ENCODE peak calls at places on chromosomes 4 and X, in four cellular contexts. T is HepG2, Q is K562, M is H1. H is an unnamed sample.
A peak's percentile ranks its signal among the peaks of the same experiment; 100 is the strongest.

GRCh38 chr4:159434496-159435241 is 331.8 kb downstream of the RAPGEF2 start:
- DNase-seq in T (no peak), Q (no peak), M (no peak), H (no peak)

GRCh38 chr4:7714738-7715137 is 224.9 kb downstream of the AFAP1 start:
- DNase-seq in T (no peak), Q (no peak), M (no peak), H (no peak)

GRCh38 chr4:176894498-176894897 is 101.8 kb upstream of the VEGFC start:
- DNase-seq in T (peak; percentile 12), Q (no peak), M (no peak), H (no peak)

GRCh38 chr4:2469192-2469984 is 482 bp downstream of the RNF4 start:
- DNase-seq in T (no peak), Q (peak; percentile 81), M (no peak), H (peak; percentile 32)

GRCh38 chrX:25206761-25207160 is 191.0 kb upstream of the ARX start:
- DNase-seq in T (no peak), Q (no peak), M (no peak), H (no peak)

GRCh38 chr4:3571921-3572320 is 39.7 kb upstream of the LRPAP1 start:
- DNase-seq in T (no peak), Q (no peak), M (no peak), H (no peak)

GRCh38 chr4:5429747-5430146 is 278.6 kb downstream of the EVC2 start:
- DNase-seq in T (no peak), Q (no peak), M (no peak), H (no peak)

GRCh38 chrX:70262952-70263567 is 3.1 kb upstream of the P2RY4 start:
- DNase-seq in T (peak; percentile 23), Q (peak; percentile 45), M (peak; percentile 25), H (peak; percentile 42)

GRCh38 chr4:175970072-175970471 is 95.6 kb upstream of the WDR17 start:
- DNase-seq in T (no peak), Q (no peak), M (no peak), H (no peak)

GRCh38 chrX:153726286-153727107 is 1.8 kb downstream of the ABCD1 start:
- DNase-seq in T (peak; percentile 75), Q (peak; percentile 66), M (peak; percentile 38), H (no peak)

GRCh38 chr4:10554694-10555093 is 97.5 kb upstream of the ZNF518B start:
- DNase-seq in T (peak; percentile 38), Q (peak; percentile 56), M (no peak), H (peak; percentile 35)

GRCh38 chrX:129525162-129525561 is 1.9 kb upstream of the SMARCA1 start:
- DNase-seq in T (peak; percentile 89), Q (no peak), M (no peak), H (peak; percentile 51)

GRCh38 chr4:54063737-54064316 is 578 bp downstream of the CHIC2 start:
- DNase-seq in T (peak; percentile 24), Q (peak; percentile 27), M (no peak), H (peak; percentile 4)

GRCh38 chr4:88320174-88320779 is 35.9 kb upstream of the PPM1K start:
- DNase-seq in T (no peak), Q (no peak), M (no peak), H (no peak)

GRCh38 chrX:51860679-51861078 is 32.7 kb upstream of the MAGED1 start:
- DNase-seq in T (peak; percentile 14), Q (peak; percentile 6), M (no peak), H (peak; percentile 25)

GRCh38 chrX:138487866-138488265 is 223.7 kb downstream of the FGF13 start:
- DNase-seq in T (no peak), Q (no peak), M (no peak), H (no peak)

GRCh38 chrX:45743906-45744625 is 543.4 kb upstream of the DIPK2B start:
- DNase-seq in T (no peak), Q (no peak), M (no peak), H (no peak)

GRCh38 chr4:833731-834367 is 7.9 kb upstream of the CPLX1 start:
- DNase-seq in T (no peak), Q (no peak), M (no peak), H (no peak)

GRCh38 chrX:17465201-17465600 is 90.2 kb downstream of the NHS start:
- DNase-seq in T (no peak), Q (no peak), M (no peak), H (no peak)

GRCh38 chr4:176999943-177000543 is 207.3 kb upstream of the VEGFC start:
- DNase-seq in T (no peak), Q (no peak), M (no peak), H (peak; percentile 65)

GRCh38 chr4:151359576-151359975 is 34.2 kb upstream of the SH3D19 start:
- DNase-seq in T (no peak), Q (no peak), M (no peak), H (no peak)

GRCh38 chr4:53116959-53117358 is 248.9 kb downstream of the SCFD2 start:
- DNase-seq in T (no peak), Q (no peak), M (no peak), H (no peak)

GRCh38 chrX:130539721-130540321 is 138.0 kb downstream of the RBMX2 start:
- DNase-seq in T (peak; percentile 15), Q (peak; percentile 43), M (no peak), H (peak; percentile 53)

GRCh38 chr4:129901205-129901604 is 805.3 kb downstream of the C4orf33 start:
- DNase-seq in T (no peak), Q (no peak), M (no peak), H (no peak)

GRCh38 chr4:75289843-75290616 is 224.2 kb downstream of the RCHY1 start:
- DNase-seq in T (peak; percentile 20), Q (no peak), M (peak; percentile 27), H (peak; percentile 14)

GRCh38 chr4:20297246-20297645 is 45.5 kb downstream of the SLIT2 start:
- DNase-seq in T (no peak), Q (no peak), M (no peak), H (no peak)

GRCh38 chr4:30385650-30386049 is 334.5 kb upstream of the PCDH7 start:
- DNase-seq in T (no peak), Q (no peak), M (no peak), H (no peak)

GRCh38 chr4:139416073-139416673 is 37.7 kb upstream of the RAB33B start:
- DNase-seq in T (peak; percentile 28), Q (peak; percentile 33), M (no peak), H (peak; percentile 51)

GRCh38 chrX:40090050-40090804 is 7.5 kb downstream of the BCOR start:
- DNase-seq in T (no peak), Q (peak; percentile 61), M (no peak), H (no peak)

GRCh38 chr4:83572848-83573247 is 36.9 kb downstream of the GPAT3 start:
- DNase-seq in T (no peak), Q (no peak), M (no peak), H (no peak)

GRCh38 chr4:83569967-83570366 is 34.1 kb downstream of the GPAT3 start:
- DNase-seq in T (no peak), Q (no peak), M (no peak), H (no peak)

GRCh38 chr4:83569429-83569828 is 33.5 kb downstream of the GPAT3 start:
- DNase-seq in T (no peak), Q (no peak), M (no peak), H (no peak)

GRCh38 chr4:83568057-83568456 is 32.1 kb downstream of the GPAT3 start:
- DNase-seq in T (no peak), Q (no peak), M (no peak), H (no peak)
- TF ChIP-seq CEBPB in T (no peak), Q (no peak), M (no peak), H (no peak)

GRCh38 chrX:149949743-149950436 is 11.6 kb upstream of the EOLA2 start:
- DNase-seq in T (no peak), Q (no peak), M (no peak), H (no peak)

GRCh38 chrX:149948001-149948400 is 9.7 kb upstream of the EOLA2 start:
- DNase-seq in T (no peak), Q (no peak), M (no peak), H (no peak)

DNA sequence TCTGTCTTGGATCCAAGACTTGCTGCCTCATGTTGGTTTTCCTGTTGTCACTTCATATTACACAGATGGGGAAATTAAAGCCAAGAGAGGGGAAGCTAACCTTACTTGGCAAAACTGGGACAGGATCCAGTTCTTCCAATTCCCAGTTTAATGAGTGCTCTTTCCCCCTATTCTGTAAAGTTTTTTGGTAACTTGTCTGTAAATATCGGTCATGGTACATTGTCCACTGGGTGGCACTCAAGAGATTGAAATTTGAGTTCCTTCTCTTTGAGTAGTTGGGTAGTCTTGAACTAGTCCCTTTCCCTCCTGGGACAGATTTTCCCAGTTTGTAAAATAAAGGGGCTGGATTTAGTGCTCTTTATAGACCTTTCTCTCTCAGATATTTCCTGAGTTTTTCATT is 12.4 kb upstream of the EOLA2 start:
- DNase-seq in T (peak; percentile 16), Q (peak; percentile 12), M (no peak), H (peak; percentile 40)
- TF ChIP-seq CTCF in T (peak; percentile 42), Q (peak; percentile 61), M (peak; percentile 12), H (peak; percentile 61)

GRCh38 chr4:84962102-84962501 is 4.4 kb downstream of the WDFY3 start:
- DNase-seq in T (no peak), Q (no peak), M (no peak), H (no peak)

GRCh38 chr4:84967292-84967651 is 782 bp upstream of the WDFY3 start:
- DNase-seq in T (no peak), Q (no peak), M (no peak), H (no peak)

GRCh38 chr4:84966382-84967291 is at the start of gene WDFY3:
- DNase-seq in T (peak; percentile 58), Q (peak; percentile 58), M (peak; percentile 51), H (peak; percentile 82)

GRCh38 chr4:84965558-84966381 is 720 bp downstream of the WDFY3 start:
- DNase-seq in T (peak; percentile 14), Q (peak; percentile 59), M (no peak), H (peak; percentile 27)

GRCh38 chr4:84964995-84965557 is 1.4 kb downstream of the WDFY3 start:
- DNase-seq in T (no peak), Q (no peak), M (no peak), H (no peak)
- TF ChIP-seq RNF2 in T (no peak), Q (no peak), M (no peak), H (no peak)

GRCh38 chr4:92520563-92520962 is 216.8 kb downstream of the GRID2 start:
- DNase-seq in T (no peak), Q (no peak), M (peak; percentile 88), H (no peak)
- TF ChIP-seq CEBPB in T (no peak), Q (no peak), M (no peak), H (no peak)

H was measured in A549.